ENCODE peak calls at places on chromosomes 6 and 20, in six cellular contexts. One of them, this sample, is unnamed. For H3K4me1 and H3K27me3, the result is how much of the 10 kb centered on the place peaks cover.

GRCh38 chr6:9520417-9521151 is 894.3 kb downstream of the TFAP2A start:
- DNase-seq in mammary epithelial cell: peak
- DNase-seq in SJSA1: peak
- DNase-seq in endothelial cell of umbilical vein: peak
- DNase-seq in CD4-positive, CD25-positive, alpha-beta regulatory T cell: no peak
- DNase-seq in hepatocyte: no peak
- DNase-seq in this sample: no peak

GRCh38 chr6:6738922-6739717 is 150.6 kb downstream of the LY86 start:
- DNase-seq in mammary epithelial cell: no peak
- DNase-seq in SJSA1: no peak
- DNase-seq in endothelial cell of umbilical vein: no peak
- DNase-seq in CD4-positive, CD25-positive, alpha-beta regulatory T cell: no peak
- DNase-seq in hepatocyte: no peak
- DNase-seq in this sample: no peak

GRCh38 chr20:11328839-11329238 is 588.9 kb upstream of the BTBD3 start:
- DNase-seq in mammary epithelial cell: no peak
- DNase-seq in SJSA1: no peak
- DNase-seq in endothelial cell of umbilical vein: no peak
- DNase-seq in CD4-positive, CD25-positive, alpha-beta regulatory T cell: no peak
- DNase-seq in hepatocyte: no peak
- DNase-seq in this sample: no peak

GRCh38 chr6:69914015-69914485 is 47.7 kb downstream of the COL19A1 start:
- DNase-seq in mammary epithelial cell: no peak
- DNase-seq in SJSA1: no peak
- DNase-seq in endothelial cell of umbilical vein: no peak
- DNase-seq in CD4-positive, CD25-positive, alpha-beta regulatory T cell: no peak
- DNase-seq in hepatocyte: no peak
- DNase-seq in this sample: no peak

GRCh38 chr6:115460913-115461312 is 599.8 kb downstream of the FRK start:
- DNase-seq in mammary epithelial cell: no peak
- DNase-seq in SJSA1: no peak
- DNase-seq in endothelial cell of umbilical vein: no peak
- DNase-seq in CD4-positive, CD25-positive, alpha-beta regulatory T cell: no peak
- DNase-seq in hepatocyte: no peak
- DNase-seq in this sample: no peak

GRCh38 chr6:82645536-82646230 is 282.1 kb downstream of the TPBG start:
- DNase-seq in mammary epithelial cell: no peak
- DNase-seq in SJSA1: no peak
- DNase-seq in endothelial cell of umbilical vein: no peak
- DNase-seq in CD4-positive, CD25-positive, alpha-beta regulatory T cell: no peak
- DNase-seq in hepatocyte: no peak
- DNase-seq in this sample: no peak

GRCh38 chr6:105601541-105602174 is 198.8 kb upstream of the PREP start:
- DNase-seq in mammary epithelial cell: peak
- DNase-seq in SJSA1: peak
- DNase-seq in endothelial cell of umbilical vein: no peak
- DNase-seq in CD4-positive, CD25-positive, alpha-beta regulatory T cell: no peak
- DNase-seq in hepatocyte: peak
- DNase-seq in this sample: peak

GRCh38 chr6:4460595-4461475 is 315.4 kb upstream of the CDYL start:
- DNase-seq in mammary epithelial cell: no peak
- DNase-seq in SJSA1: no peak
- DNase-seq in endothelial cell of umbilical vein: no peak
- DNase-seq in CD4-positive, CD25-positive, alpha-beta regulatory T cell: no peak
- DNase-seq in hepatocyte: peak
- DNase-seq in this sample: peak

GRCh38 chr6:16222826-16223225 is 15.6 kb upstream of the GMPR start:
- DNase-seq in mammary epithelial cell: no peak
- DNase-seq in SJSA1: no peak
- DNase-seq in endothelial cell of umbilical vein: no peak
- DNase-seq in CD4-positive, CD25-positive, alpha-beta regulatory T cell: no peak
- DNase-seq in hepatocyte: no peak
- DNase-seq in this sample: peak

GRCh38 chr6:33700391-33701050 is 11.0 kb downstream of the UQCC2 start:
- DNase-seq in mammary epithelial cell: peak
- DNase-seq in SJSA1: peak
- DNase-seq in endothelial cell of umbilical vein: peak
- DNase-seq in CD4-positive, CD25-positive, alpha-beta regulatory T cell: peak
- DNase-seq in hepatocyte: peak
- DNase-seq in this sample: peak

GRCh38 chr6:11386323-11386722 is 151.2 kb upstream of the TMEM170B start:
- DNase-seq in mammary epithelial cell: no peak
- DNase-seq in SJSA1: no peak
- DNase-seq in endothelial cell of umbilical vein: no peak
- DNase-seq in CD4-positive, CD25-positive, alpha-beta regulatory T cell: no peak
- DNase-seq in hepatocyte: no peak
- DNase-seq in this sample: no peak

GRCh38 chr6:119227377-119227776 is 122.2 kb downstream of the MAN1A1 start:
- DNase-seq in mammary epithelial cell: no peak
- DNase-seq in SJSA1: no peak
- DNase-seq in endothelial cell of umbilical vein: no peak
- DNase-seq in CD4-positive, CD25-positive, alpha-beta regulatory T cell: no peak
- DNase-seq in hepatocyte: no peak
- DNase-seq in this sample: no peak

GRCh38 chr20:13852321-13852720 is 67.5 kb downstream of the NDUFAF5 start:
- DNase-seq in mammary epithelial cell: no peak
- DNase-seq in SJSA1: no peak
- DNase-seq in endothelial cell of umbilical vein: no peak
- DNase-seq in CD4-positive, CD25-positive, alpha-beta regulatory T cell: no peak
- DNase-seq in hepatocyte: no peak
- DNase-seq in this sample: no peak

GRCh38 chr20:25236450-25237304 is 11.2 kb upstream of the PYGB start:
- DNase-seq in mammary epithelial cell: no peak
- DNase-seq in SJSA1: no peak
- DNase-seq in endothelial cell of umbilical vein: no peak
- DNase-seq in CD4-positive, CD25-positive, alpha-beta regulatory T cell: no peak
- DNase-seq in hepatocyte: no peak
- DNase-seq in this sample: no peak

GRCh38 chr20:64057628-64058498 is 5.1 kb upstream of the TCEA2 start:
- DNase-seq in mammary epithelial cell: no peak
- DNase-seq in SJSA1: peak
- DNase-seq in endothelial cell of umbilical vein: peak
- DNase-seq in CD4-positive, CD25-positive, alpha-beta regulatory T cell: peak
- DNase-seq in hepatocyte: peak
- DNase-seq in this sample: peak

GRCh38 chr6:12958052-12958706 is 241.6 kb downstream of the PHACTR1 start:
- DNase-seq in mammary epithelial cell: no peak
- DNase-seq in SJSA1: no peak
- DNase-seq in endothelial cell of umbilical vein: peak
- DNase-seq in CD4-positive, CD25-positive, alpha-beta regulatory T cell: no peak
- DNase-seq in hepatocyte: peak
- DNase-seq in this sample: no peak

GRCh38 chr6:44742201-44742600 is 354.7 kb downstream of the CDC5L start:
- DNase-seq in mammary epithelial cell: no peak
- DNase-seq in SJSA1: no peak
- DNase-seq in endothelial cell of umbilical vein: no peak
- DNase-seq in CD4-positive, CD25-positive, alpha-beta regulatory T cell: no peak
- DNase-seq in hepatocyte: no peak
- DNase-seq in this sample: no peak

GRCh38 chr20:32737371-32738223 is 5.7 kb downstream of the COMMD7 start:
- DNase-seq in mammary epithelial cell: peak
- DNase-seq in SJSA1: peak
- DNase-seq in endothelial cell of umbilical vein: peak
- DNase-seq in CD4-positive, CD25-positive, alpha-beta regulatory T cell: peak
- DNase-seq in hepatocyte: no peak
- DNase-seq in this sample: no peak

GRCh38 chr6:111715321-111715720 is 109.6 kb upstream of the TRAF3IP2 start:
- DNase-seq in mammary epithelial cell: no peak
- DNase-seq in SJSA1: no peak
- DNase-seq in endothelial cell of umbilical vein: no peak
- DNase-seq in CD4-positive, CD25-positive, alpha-beta regulatory T cell: peak
- DNase-seq in hepatocyte: no peak
- DNase-seq in this sample: no peak

GRCh38 chr20:33602826-33603590 is 59.1 kb upstream of the C20orf144 start:
- DNase-seq in mammary epithelial cell: peak
- DNase-seq in SJSA1: no peak
- DNase-seq in endothelial cell of umbilical vein: no peak
- DNase-seq in CD4-positive, CD25-positive, alpha-beta regulatory T cell: no peak
- DNase-seq in hepatocyte: no peak
- DNase-seq in this sample: no peak

DNA sequence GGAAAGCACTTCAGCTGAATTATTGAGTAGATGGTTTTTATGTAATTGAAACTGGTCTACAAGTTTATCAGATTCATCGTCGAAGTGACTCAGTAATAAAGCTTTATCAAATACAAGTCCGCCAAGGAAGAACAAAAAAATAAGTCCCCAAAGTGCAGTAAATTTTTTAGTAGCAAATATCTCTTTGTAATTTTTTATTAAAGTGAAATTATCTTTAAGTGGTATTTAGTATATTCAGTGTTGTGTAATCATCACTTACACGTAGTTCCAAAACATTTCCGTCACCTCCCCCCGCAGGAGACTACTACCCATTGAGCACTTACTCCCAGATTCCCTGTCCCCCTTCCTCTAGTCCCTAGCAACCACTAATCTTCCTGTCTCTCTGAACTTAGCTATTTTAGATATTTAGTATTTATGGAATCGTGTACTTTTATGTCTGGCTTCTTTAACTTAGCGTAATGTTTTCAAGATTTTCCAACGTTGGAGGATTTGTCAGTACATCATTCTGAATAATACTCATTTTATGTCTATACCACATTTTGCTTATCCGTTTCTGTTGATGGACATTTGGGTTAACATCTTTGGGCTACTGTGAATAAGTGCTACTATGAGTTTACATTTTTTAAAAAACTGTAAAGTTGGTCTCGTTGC is 1.1 kb downstream of the SRSF3 start:
- DNase-seq in mammary epithelial cell: peak
- DNase-seq in SJSA1: peak
- DNase-seq in endothelial cell of umbilical vein: peak
- DNase-seq in CD4-positive, CD25-positive, alpha-beta regulatory T cell: no peak
- DNase-seq in hepatocyte: no peak
- DNase-seq in this sample: peak
- H3K4me1 ChIP-seq in mammary epithelial cell: under half
- H3K4me1 ChIP-seq in SJSA1: under half
- H3K4me1 ChIP-seq in endothelial cell of umbilical vein: under half
- H3K4me1 ChIP-seq in CD4-positive, CD25-positive, alpha-beta regulatory T cell: half or more
- H3K4me1 ChIP-seq in hepatocyte: under half
- H3K4me1 ChIP-seq in this sample: under half

GRCh38 chr6:125791151-125791819 is 525 bp downstream of the NCOA7 start:
- DNase-seq in mammary epithelial cell: peak
- DNase-seq in SJSA1: peak
- DNase-seq in endothelial cell of umbilical vein: peak
- DNase-seq in CD4-positive, CD25-positive, alpha-beta regulatory T cell: peak
- DNase-seq in hepatocyte: peak
- DNase-seq in this sample: peak

GRCh38 chr6:125790403-125791150 is at the start of gene NCOA7:
- DNase-seq in mammary epithelial cell: peak
- DNase-seq in SJSA1: peak
- DNase-seq in endothelial cell of umbilical vein: peak
- DNase-seq in CD4-positive, CD25-positive, alpha-beta regulatory T cell: peak
- DNase-seq in hepatocyte: peak
- DNase-seq in this sample: peak

GRCh38 chr6:125792680-125793079 is 1.9 kb downstream of the NCOA7 start:
- DNase-seq in mammary epithelial cell: peak
- DNase-seq in SJSA1: no peak
- DNase-seq in endothelial cell of umbilical vein: peak
- DNase-seq in CD4-positive, CD25-positive, alpha-beta regulatory T cell: no peak
- DNase-seq in hepatocyte: no peak
- DNase-seq in this sample: no peak

GRCh38 chr6:125792172-125792571 is 1.4 kb downstream of the NCOA7 start:
- DNase-seq in mammary epithelial cell: peak
- DNase-seq in SJSA1: no peak
- DNase-seq in endothelial cell of umbilical vein: no peak
- DNase-seq in CD4-positive, CD25-positive, alpha-beta regulatory T cell: no peak
- DNase-seq in hepatocyte: no peak
- DNase-seq in this sample: no peak

DNA sequence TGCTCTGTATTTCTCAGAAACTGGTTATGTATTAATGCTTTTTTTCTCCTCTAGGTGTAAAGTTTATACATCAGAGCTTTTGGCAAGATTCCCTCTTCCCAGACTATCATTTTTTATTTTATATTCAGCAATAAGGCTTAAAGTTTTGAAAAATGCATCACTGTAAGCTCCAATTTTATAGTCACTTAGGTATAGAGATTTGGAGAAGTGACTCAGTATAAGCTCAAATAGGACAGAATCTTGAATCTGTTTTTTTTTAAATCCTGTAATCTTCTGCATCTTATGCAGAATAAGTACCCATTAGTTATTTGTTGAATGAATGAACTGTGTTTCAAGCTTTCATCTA is 1.0 kb downstream of the NCOA7 start:
- DNase-seq in mammary epithelial cell: no peak
- DNase-seq in SJSA1: no peak
- DNase-seq in endothelial cell of umbilical vein: no peak
- DNase-seq in CD4-positive, CD25-positive, alpha-beta regulatory T cell: no peak
- DNase-seq in hepatocyte: no peak
- DNase-seq in this sample: no peak
- H3K4me3 ChIP-seq in mammary epithelial cell: peak
- H3K4me3 ChIP-seq in SJSA1: peak
- H3K4me3 ChIP-seq in endothelial cell of umbilical vein: peak
- H3K4me3 ChIP-seq in CD4-positive, CD25-positive, alpha-beta regulatory T cell: peak
- H3K4me3 ChIP-seq in hepatocyte: peak
- H3K4me3 ChIP-seq in this sample: peak

GRCh38 chr6:32074996-32075532 is 34.1 kb downstream of the TNXB start:
- DNase-seq in mammary epithelial cell: no peak
- DNase-seq in SJSA1: no peak
- DNase-seq in endothelial cell of umbilical vein: no peak
- DNase-seq in CD4-positive, CD25-positive, alpha-beta regulatory T cell: no peak
- DNase-seq in hepatocyte: no peak
- DNase-seq in this sample: no peak

GRCh38 chr6:32070814-32071466 is 32.7 kb downstream of the CYP21A2 start:
- DNase-seq in mammary epithelial cell: no peak
- DNase-seq in SJSA1: no peak
- DNase-seq in endothelial cell of umbilical vein: no peak
- DNase-seq in CD4-positive, CD25-positive, alpha-beta regulatory T cell: no peak
- DNase-seq in hepatocyte: no peak
- DNase-seq in this sample: peak

GRCh38 chr6:32075781-32076494 is 33.2 kb downstream of the TNXB start:
- DNase-seq in mammary epithelial cell: peak
- DNase-seq in SJSA1: no peak
- DNase-seq in endothelial cell of umbilical vein: no peak
- DNase-seq in CD4-positive, CD25-positive, alpha-beta regulatory T cell: no peak
- DNase-seq in hepatocyte: no peak
- DNase-seq in this sample: no peak

GRCh38 chr6:32073613-32074012 is 35.4 kb downstream of the CYP21A2 start:
- DNase-seq in mammary epithelial cell: no peak
- DNase-seq in SJSA1: no peak
- DNase-seq in endothelial cell of umbilical vein: no peak
- DNase-seq in CD4-positive, CD25-positive, alpha-beta regulatory T cell: no peak
- DNase-seq in hepatocyte: no peak
- DNase-seq in this sample: no peak

GRCh38 chr6:32073066-32073465 is 34.9 kb downstream of the CYP21A2 start:
- DNase-seq in mammary epithelial cell: no peak
- DNase-seq in SJSA1: no peak
- DNase-seq in endothelial cell of umbilical vein: no peak
- DNase-seq in CD4-positive, CD25-positive, alpha-beta regulatory T cell: no peak
- DNase-seq in hepatocyte: no peak
- DNase-seq in this sample: no peak
- H3K27me3 ChIP-seq in mammary epithelial cell: under half
- H3K27me3 ChIP-seq in SJSA1: under half
- H3K27me3 ChIP-seq in endothelial cell of umbilical vein: under half
- H3K27me3 ChIP-seq in CD4-positive, CD25-positive, alpha-beta regulatory T cell: under half
- H3K27me3 ChIP-seq in hepatocyte: under half
- H3K27me3 ChIP-seq in this sample: under half

DNA sequence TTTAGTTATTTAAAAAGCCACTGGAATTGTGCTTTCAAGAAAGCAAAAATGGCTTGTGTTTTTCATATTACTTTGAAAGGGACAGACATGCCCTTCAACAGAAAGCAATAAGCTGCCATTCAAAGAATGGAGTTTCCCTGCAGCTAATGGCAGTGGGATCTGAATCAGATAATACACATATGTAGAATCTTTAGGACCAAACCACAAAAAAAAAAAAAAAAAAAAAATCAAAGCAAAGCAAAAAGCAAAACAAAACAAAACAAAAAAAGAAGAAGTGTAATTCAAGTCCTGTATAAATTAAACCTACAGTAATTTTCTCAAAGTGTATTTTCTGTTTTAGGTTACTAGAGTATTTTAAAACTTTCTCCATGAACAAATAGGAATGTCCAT is 63.6 kb upstream of the ZNF217 start:
- DNase-seq in mammary epithelial cell: no peak
- DNase-seq in SJSA1: no peak
- DNase-seq in endothelial cell of umbilical vein: no peak
- DNase-seq in CD4-positive, CD25-positive, alpha-beta regulatory T cell: no peak
- DNase-seq in hepatocyte: no peak
- DNase-seq in this sample: no peak
- H3K4me1 ChIP-seq in mammary epithelial cell: under half
- H3K4me1 ChIP-seq in SJSA1: under half
- H3K4me1 ChIP-seq in endothelial cell of umbilical vein: under half
- H3K4me1 ChIP-seq in CD4-positive, CD25-positive, alpha-beta regulatory T cell: under half
- H3K4me1 ChIP-seq in hepatocyte: under half
- H3K4me1 ChIP-seq in this sample: under half

This sample was measured in testis.